ENCODE peak calls at places on chromosomes 2 and 18, in five cellular contexts. L is heart right ventricle, Z is lower lobe of right lung, J is left ventricle myocardium inferior, F is neural progenitor cell. S is an unnamed sample.

GRCh38 chr2:181790716-181791649 is 100.5 kb upstream of the ITPRID2 start:
- DNase-seq in L (no peak), Z (no peak), J (no peak), F (no peak), S (no peak)

GRCh38 chr2:128277961-128278681 is 40.5 kb downstream of the HS6ST1 start:
- DNase-seq in L (no peak), Z (peak; percentile 42), J (no peak), F (no peak), S (peak; percentile 68)

GRCh38 chr2:175889557-175890355 is 112.3 kb downstream of the LNPK start:
- DNase-seq in L (no peak), Z (no peak), J (no peak), F (no peak), S (no peak)

GRCh38 chr2:239920616-239921365 is 104.4 kb downstream of the NDUFA10 start:
- DNase-seq in L (no peak), Z (no peak), J (no peak), F (no peak), S (peak; percentile 37)

GRCh38 chr18:36547544-36547943 is 250.0 kb downstream of the FHOD3 start:
- DNase-seq in L (no peak), Z (no peak), J (no peak), F (no peak), S (no peak)

GRCh38 chr2:127080941-127081769 is 25.8 kb downstream of the BIN1 start:
- DNase-seq in L (no peak), Z (peak; percentile 66), J (no peak), F (no peak), S (peak; percentile 96)

GRCh38 chr2:37656512-37657423 is 14.7 kb downstream of the CDC42EP3 start:
- DNase-seq in L (peak; percentile 34), Z (no peak), J (no peak), F (peak; percentile 77), S (no peak)

GRCh38 chr2:109166811-109167210 is 37.8 kb downstream of the SH3RF3 start:
- DNase-seq in L (no peak), Z (no peak), J (no peak), F (no peak), S (no peak)

GRCh38 chr2:170764880-170765261 is 5.3 kb upstream of the ERICH2 start:
- DNase-seq in L (no peak), Z (no peak), J (no peak), F (no peak), S (no peak)

GRCh38 chr2:236578980-236579745 is 9.5 kb downstream of the ACKR3 start:
- DNase-seq in L (no peak), Z (no peak), J (no peak), F (no peak), S (no peak)

GRCh38 chr2:206392118-206392517 is 51.2 kb upstream of the ADAM23 start:
- DNase-seq in L (no peak), Z (no peak), J (no peak), F (peak; percentile 45), S (no peak)

GRCh38 chr18:9648431-9649163 is 34.2 kb upstream of the PPP4R1 start:
- DNase-seq in L (no peak), Z (no peak), J (no peak), F (no peak), S (no peak)

GRCh38 chr2:15811367-15811766 is 129.0 kb upstream of the MYCN start:
- DNase-seq in L (no peak), Z (no peak), J (no peak), F (peak; percentile 79), S (no peak)

GRCh38 chr2:128448331-128449225 is 129.9 kb upstream of the HS6ST1 start:
- DNase-seq in L (no peak), Z (no peak), J (no peak), F (peak; percentile 1), S (no peak)

GRCh38 chr2:240351826-240352426 is 83.5 kb upstream of the GPC1 start:
- DNase-seq in L (no peak), Z (no peak), J (no peak), F (no peak), S (no peak)

GRCh38 chr2:173989160-173989885 is 24.1 kb upstream of the SP3 start:
- DNase-seq in L (no peak), Z (no peak), J (no peak), F (no peak), S (no peak)

GRCh38 chr2:120205901-120206581 is 17.2 kb downstream of the TMEM185B start:
- DNase-seq in L (no peak), Z (no peak), J (no peak), F (peak; percentile 80), S (no peak)

GRCh38 chr2:7601990-7602389 is 684.8 kb downstream of the RNF144A start:
- DNase-seq in L (no peak), Z (no peak), J (no peak), F (no peak), S (no peak)

GRCh38 chr18:58013241-58014211 is 30.5 kb upstream of the NEDD4L start:
- DNase-seq in L (no peak), Z (no peak), J (no peak), F (no peak), S (no peak)

GRCh38 chr2:31170071-31170698 is 31.9 kb upstream of the GALNT14 start:
- DNase-seq in L (peak; percentile 51), Z (peak; percentile 50), J (peak; percentile 36), F (peak; percentile 77), S (peak; percentile 77)

GRCh38 chr2:102258386-102259074 is 52.8 kb upstream of the IL1RL1 start:
- DNase-seq in L (no peak), Z (no peak), J (no peak), F (no peak), S (no peak)

GRCh38 chr18:67651438-67651837 is 134.9 kb upstream of the DSEL start:
- DNase-seq in L (no peak), Z (no peak), J (no peak), F (no peak), S (no peak)

GRCh38 chr2:56299166-56299806 is 115.5 kb downstream of the CCDC85A start:
- DNase-seq in L (no peak), Z (no peak), J (no peak), F (peak; percentile 5), S (no peak)

GRCh38 chr2:61620244-61621159 is 82.3 kb upstream of the XPO1 start:
- DNase-seq in L (no peak), Z (no peak), J (no peak), F (no peak), S (no peak)

GRCh38 chr2:160876029-160876428 is 284.2 kb upstream of the TANK start:
- DNase-seq in L (no peak), Z (no peak), J (no peak), F (no peak), S (no peak)

GRCh38 chr2:210366675-210367080 is 51.7 kb upstream of the MYL1 start:
- DNase-seq in L (no peak), Z (no peak), J (no peak), F (no peak), S (no peak)

GRCh38 chr2:162435157-162435556 is 91.2 kb downstream of the GCA start:
- DNase-seq in L (no peak), Z (no peak), J (no peak), F (no peak), S (no peak)

GRCh38 chr2:162430323-162430722 is 86.4 kb downstream of the GCA start:
- DNase-seq in L (peak; percentile 23), Z (no peak), J (no peak), F (no peak), S (no peak)

DNA sequence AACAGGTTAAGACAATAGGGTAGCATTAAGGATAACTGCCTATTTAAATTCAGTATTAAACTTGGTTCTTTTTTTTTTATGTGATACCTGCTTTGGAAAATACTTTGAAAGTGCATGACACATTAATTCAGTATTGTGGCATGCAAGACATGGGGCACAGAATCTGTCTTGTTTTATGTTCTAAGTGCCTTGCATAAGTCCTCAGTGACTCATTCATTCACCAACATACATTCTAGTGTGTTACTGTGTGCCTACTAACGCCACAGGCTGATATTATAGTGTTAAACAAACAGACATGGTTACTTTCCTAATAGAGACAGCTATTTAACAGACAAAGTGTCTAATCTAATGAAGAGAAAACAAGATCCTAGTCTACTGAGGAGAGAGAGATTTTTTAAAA is 91.7 kb downstream of the GCA start:
- DNase-seq in L (no peak), Z (no peak), J (no peak), F (no peak), S (no peak)
- H3K4me3 ChIP-seq in L (no peak overlapping the region), Z (no peak overlapping the region), J (no peak overlapping the region), F (no peak overlapping the region), S (no peak overlapping the region)

GRCh38 chr18:49227456-49227855 is 233.0 kb downstream of the DYM start:
- DNase-seq in L (no peak), Z (no peak), J (no peak), F (no peak), S (no peak)
- H3K27ac ChIP-seq in L (no peak overlapping the region), Z (no peak overlapping the region), J (no peak overlapping the region), F (no peak overlapping the region), S (no peak overlapping the region)

GRCh38 chr2:43220229-43220981 is 6.0 kb downstream of the ZFP36L2 start:
- DNase-seq in L (no peak), Z (no peak), J (no peak), F (no peak), S (no peak)

GRCh38 chr2:43217228-43218220 is 8.9 kb downstream of the ZFP36L2 start:
- DNase-seq in L (peak; percentile 34), Z (no peak), J (no peak), F (peak; percentile 87), S (peak; percentile 72)

GRCh38 chr2:43218221-43218549 is 8.2 kb downstream of the ZFP36L2 start:
- DNase-seq in L (no peak), Z (no peak), J (no peak), F (no peak), S (peak; percentile 46)

GRCh38 chr2:43219383-43220228 is 6.8 kb downstream of the ZFP36L2 start:
- DNase-seq in L (peak; percentile 90), Z (peak; percentile 94), J (peak; percentile 90), F (peak; percentile 57), S (peak; percentile 97)

GRCh38 chr2:43218550-43219382 is 7.6 kb downstream of the ZFP36L2 start:
- DNase-seq in L (peak; percentile 76), Z (peak; percentile 84), J (peak; percentile 54), F (no peak), S (peak; percentile 87)
- H3K4me3 ChIP-seq in L (peak overlapping the region; percentile 96), Z (peak overlapping the region; percentile 95), J (peak overlapping the region; percentile 94), F (peak overlapping the region; percentile 23), S (peak overlapping the region; percentile 92)

GRCh38 chr2:219512524-219513216 is 1.6 kb upstream of the ASIC4 start:
- DNase-seq in L (no peak), Z (no peak), J (no peak), F (peak; percentile 85), S (no peak)
- H3K27ac ChIP-seq in L (no peak overlapping the region), Z (no peak overlapping the region), J (no peak overlapping the region), F (no peak overlapping the region), S (no peak overlapping the region)

DNA sequence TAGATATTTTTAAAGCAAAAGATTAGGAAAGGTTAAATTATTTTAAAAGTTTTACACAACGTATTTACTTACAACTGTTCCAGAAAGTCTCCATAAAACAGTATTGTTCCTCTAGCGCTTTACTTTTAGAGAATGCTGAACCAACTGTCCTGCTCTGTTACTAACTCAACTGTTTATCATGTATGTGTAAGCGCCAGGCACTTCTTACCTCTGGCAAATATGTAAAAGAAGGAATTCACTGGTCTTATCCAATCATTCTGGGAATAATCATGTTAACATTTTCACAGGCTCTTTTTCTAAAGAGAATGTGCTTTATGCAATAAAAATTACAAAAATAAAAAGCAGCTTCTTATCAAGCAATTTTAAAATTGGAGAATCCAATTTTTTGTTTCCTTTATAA is 68.0 kb downstream of the COBLL1 start:
- DNase-seq in L (no peak), Z (no peak), J (no peak), F (no peak), S (no peak)
- H3K4me3 ChIP-seq in L (no peak overlapping the region), Z (no peak overlapping the region), J (no peak overlapping the region), F (no peak overlapping the region), S (no peak overlapping the region)